ENCODE peak calls at places on chromosomes 5 and 9, in seven cellular contexts. M is transverse colon, F is substantia nigra, A is NCI-H82, J is LNCaP clone FGC, K is gastrocnemius medialis, O is IMR-90. S is an unnamed sample.

GRCh38 chr5:132456553-132457361 is 33.8 kb downstream of the IRF1 start:
- DNase-seq in M (peak; percentile 78), F (no peak), A (no peak), J (no peak), K (peak; percentile 41), O (no peak), S (no peak)

GRCh38 chr5:18394154-18394804 is 760.0 kb downstream of the TAF11L14 start:
- DNase-seq in M (peak; percentile 63), F (no peak), A (peak; percentile 63), J (peak; percentile 2), K (no peak), O (peak; percentile 18), S (peak; percentile 69)

GRCh38 chr5:159061834-159062530 is 37.7 kb downstream of the EBF1 start:
- DNase-seq in M (no peak), F (no peak), A (peak; percentile 90), J (no peak), K (no peak), O (no peak), S (peak; percentile 39)

GRCh38 chr9:106797299-106797698 is 65.7 kb upstream of the ZNF462 start:
- DNase-seq in M (peak; percentile 56), F (no peak), A (no peak), J (no peak), K (no peak), O (no peak), S (no peak)

GRCh38 chr5:1555011-1555807 is 31.4 kb upstream of the LPCAT1 start:
- DNase-seq in M (peak; percentile 10), F (no peak), A (no peak), J (no peak), K (no peak), O (peak; percentile 19), S (no peak)

GRCh38 chr5:1152771-1153282 is 41.0 kb upstream of the SLC12A7 start:
- DNase-seq in M (no peak), F (no peak), A (peak; percentile 73), J (peak; percentile 85), K (no peak), O (no peak), S (no peak)

GRCh38 chr9:19409406-19410194 is 791 bp downstream of the ACER2 start:
- DNase-seq in M (peak; percentile 27), F (no peak), A (no peak), J (peak; percentile 26), K (no peak), O (no peak), S (peak; percentile 61)

GRCh38 chr5:61894046-61894445 is 412.0 kb upstream of the KIF2A start:
- DNase-seq in M (no peak), F (no peak), A (no peak), J (no peak), K (no peak), O (no peak), S (no peak)

GRCh38 chr9:91426123-91426745 is 2.6 kb upstream of the NFIL3 start:
- DNase-seq in M (no peak), F (no peak), A (peak; percentile 50), J (peak; percentile 43), K (no peak), O (peak; percentile 55), S (peak; percentile 52)

GRCh38 chr5:4142842-4143241 is 547.2 kb downstream of the IRX1 start:
- DNase-seq in M (no peak), F (no peak), A (no peak), J (no peak), K (no peak), O (no peak), S (no peak)